ENCODE peak calls at places on chromosomes 2 and 18, in six cellular contexts. Q, X, M, S, R and O are unnamed samples.

GRCh38 chr2:89833116-89833779 is 1141.8 kb downstream of the RPIA start:
- DNase-seq in Q (no peak), X (no peak), M (no peak), S (no peak), R (no peak), O (no peak)

GRCh38 chr2:166042768-166043390 is 84.9 kb downstream of the SCN1A start:
- DNase-seq in Q (no peak), X (no peak), M (no peak), S (no peak), R (no peak), O (no peak)

GRCh38 chr18:363327-364115 is 95.7 kb upstream of the THOC1 start:
- DNase-seq in Q (no peak), X (no peak), M (no peak), S (no peak), R (no peak), O (no peak)

GRCh38 chr2:99554238-99554637 is 64.4 kb upstream of the REV1 start:
- DNase-seq in Q (no peak), X (no peak), M (no peak), S (no peak), R (peak; percentile 43), O (no peak)

GRCh38 chr2:34096552-34097171 is 497.6 kb upstream of the FAM98A start:
- DNase-seq in Q (peak; percentile 29), X (no peak), M (peak; percentile 24), S (peak; percentile 53), R (peak; percentile 10), O (no peak)

GRCh38 chr2:197993830-197994229 is 189.4 kb downstream of the PLCL1 start:
- DNase-seq in Q (no peak), X (no peak), M (no peak), S (no peak), R (no peak), O (no peak)

GRCh38 chr2:84173041-84173440 is 286.0 kb downstream of the SUCLG1 start:
- DNase-seq in Q (no peak), X (no peak), M (no peak), S (no peak), R (no peak), O (no peak)

GRCh38 chr18:9608298-9608697 is 6.1 kb downstream of the PPP4R1 start:
- DNase-seq in Q (peak; percentile 61), X (no peak), M (no peak), S (no peak), R (no peak), O (no peak)

GRCh38 chr18:79399275-79400081 is 3.7 kb downstream of the NFATC1 start:
- DNase-seq in Q (peak; percentile 25), X (no peak), M (no peak), S (no peak), R (no peak), O (no peak)

GRCh38 chr2:222180619-222181018 is 118.2 kb downstream of the PAX3 start:
- DNase-seq in Q (no peak), X (no peak), M (no peak), S (no peak), R (no peak), O (no peak)

GRCh38 chr2:99404039-99404799 is 67.0 kb downstream of the EIF5B start:
- DNase-seq in Q (no peak), X (no peak), M (no peak), S (no peak), R (no peak), O (no peak)

GRCh38 chr2:42298132-42298531 is 62.9 kb downstream of the COX7A2L start:
- DNase-seq in Q (no peak), X (no peak), M (no peak), S (no peak), R (no peak), O (no peak)

GRCh38 chr18:33578371-33579146 is 540 bp downstream of the ASXL3 start:
- DNase-seq in Q (no peak), X (peak; percentile 16), M (no peak), S (peak; percentile 1), R (no peak), O (no peak)

GRCh38 chr2:28407976-28408690 is 15.5 kb downstream of the FOSL2 start:
- DNase-seq in Q (no peak), X (no peak), M (no peak), S (peak; percentile 56), R (no peak), O (no peak)

GRCh38 chr2:28404086-28404485 is 11.4 kb downstream of the FOSL2 start:
- DNase-seq in Q (no peak), X (no peak), M (no peak), S (no peak), R (no peak), O (no peak)

GRCh38 chr2:28407131-28407975 is 14.7 kb downstream of the FOSL2 start:
- DNase-seq in Q (no peak), X (no peak), M (no peak), S (no peak), R (no peak), O (no peak)

GRCh38 chr2:28405537-28405936 is 12.9 kb downstream of the FOSL2 start:
- DNase-seq in Q (no peak), X (no peak), M (no peak), S (no peak), R (no peak), O (no peak)

DNA sequence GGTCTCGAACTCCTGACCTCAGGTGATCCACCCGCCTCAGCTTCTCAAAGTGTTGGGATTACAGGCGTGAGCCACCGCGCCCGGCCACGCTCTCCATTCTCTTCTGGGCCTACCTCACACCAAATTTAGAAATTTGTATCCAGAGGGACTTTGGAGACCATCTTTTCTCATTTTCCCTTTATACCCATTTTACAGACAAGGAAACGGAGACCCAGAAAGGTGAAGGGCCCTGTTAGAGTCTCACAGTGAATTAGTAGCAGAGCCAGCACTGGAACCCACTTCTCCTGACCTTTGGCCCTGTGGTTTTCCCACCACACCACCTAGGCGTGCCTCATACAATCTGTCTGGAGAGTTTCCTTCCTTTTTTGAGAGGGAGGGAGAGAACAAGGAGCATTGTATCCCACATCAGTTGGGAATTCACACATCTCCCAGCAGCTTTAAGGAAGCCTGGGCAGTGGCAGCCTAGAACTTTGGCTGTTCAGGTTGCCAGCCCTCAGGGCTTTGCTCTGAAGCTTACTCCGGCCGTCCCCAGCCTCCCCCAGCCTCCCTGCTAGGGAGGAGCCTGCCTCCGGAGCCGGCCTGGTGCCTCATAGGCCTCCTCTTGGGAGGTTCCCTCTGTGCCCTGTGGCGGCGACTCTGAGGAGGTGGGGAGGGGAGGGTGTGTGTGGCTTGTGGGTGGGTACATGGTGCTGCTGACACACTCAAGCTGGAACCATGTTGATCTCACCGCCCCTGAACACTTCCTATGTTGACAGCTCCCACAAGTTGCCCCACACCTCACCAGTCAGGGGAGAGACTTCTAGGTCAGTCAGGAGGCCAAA is 13.8 kb downstream of the FOSL2 start:
- DNase-seq in Q (peak; percentile 17), X (no peak), M (no peak), S (no peak), R (no peak), O (no peak)
- TF ChIP-seq POLR2AphosphoS5 in Q (no peak), X (no peak), M (no peak), S (no peak), R (no peak), O (no peak)

GRCh38 chr18:78292602-78293001 is 687.0 kb upstream of the SALL3 start:
- DNase-seq in Q (no peak), X (no peak), M (no peak), S (no peak), R (no peak), O (no peak)

GRCh38 chr18:78293516-78293915 is 686.1 kb upstream of the SALL3 start:
- DNase-seq in Q (no peak), X (no peak), M (no peak), S (no peak), R (no peak), O (no peak)

GRCh38 chr18:78295271-78295670 is 684.3 kb upstream of the SALL3 start:
- DNase-seq in Q (no peak), X (no peak), M (no peak), S (no peak), R (no peak), O (no peak)

GRCh38 chr18:78296152-78296551 is 683.5 kb upstream of the SALL3 start:
- DNase-seq in Q (no peak), X (no peak), M (no peak), S (no peak), R (no peak), O (no peak)

GRCh38 chr18:78293940-78294401 is 685.6 kb upstream of the SALL3 start:
- DNase-seq in Q (no peak), X (no peak), M (no peak), S (no peak), R (no peak), O (no peak)
- TF ChIP-seq TAF1 in Q (no peak), X (no peak), M (no peak), S (no peak), R (no peak), O (no peak)

GRCh38 chr2:168901013-168901412 is at the start of gene G6PC2:
- DNase-seq in Q (no peak), X (no peak), M (no peak), S (no peak), R (no peak), O (no peak)
- TF ChIP-seq POLR2A in Q (no peak), X (no peak), M (no peak), S (no peak), R (no peak), O (no peak)

DNA sequence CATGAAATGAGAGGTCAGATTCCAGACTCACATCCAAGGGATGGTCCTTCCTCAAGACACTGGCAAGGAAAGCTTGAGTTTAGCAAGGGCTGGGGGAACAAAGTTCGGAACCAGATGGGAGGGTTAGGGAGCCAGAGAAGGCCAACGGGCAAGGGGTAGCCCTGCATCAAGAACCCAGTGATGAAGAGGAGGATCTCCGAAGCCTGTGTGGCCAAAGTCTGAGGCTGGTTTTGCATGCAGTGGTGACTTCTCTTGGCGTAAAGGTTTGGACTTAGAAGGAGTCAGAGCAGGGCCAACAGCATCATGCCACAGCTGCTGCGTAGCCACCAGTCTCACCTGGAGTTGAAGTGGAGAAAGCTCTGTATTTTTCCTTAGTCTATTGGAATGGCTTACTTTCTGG is 123.5 kb upstream of the ALPP start:
- DNase-seq in Q (no peak), X (no peak), M (no peak), S (no peak), R (no peak), O (no peak)
- TF ChIP-seq POLR2AphosphoS5 in Q (no peak), X (no peak), M (no peak), S (no peak), R (no peak), O (no peak)

GRCh38 chr2:215579809-215580208 is 143.9 kb upstream of the FN1 start:
- DNase-seq in Q (no peak), X (no peak), M (no peak), S (peak; percentile 13), R (no peak), O (no peak)
- TF ChIP-seq TAF1 in Q (no peak), X (no peak), M (no peak), S (no peak), R (no peak), O (no peak)

DNA sequence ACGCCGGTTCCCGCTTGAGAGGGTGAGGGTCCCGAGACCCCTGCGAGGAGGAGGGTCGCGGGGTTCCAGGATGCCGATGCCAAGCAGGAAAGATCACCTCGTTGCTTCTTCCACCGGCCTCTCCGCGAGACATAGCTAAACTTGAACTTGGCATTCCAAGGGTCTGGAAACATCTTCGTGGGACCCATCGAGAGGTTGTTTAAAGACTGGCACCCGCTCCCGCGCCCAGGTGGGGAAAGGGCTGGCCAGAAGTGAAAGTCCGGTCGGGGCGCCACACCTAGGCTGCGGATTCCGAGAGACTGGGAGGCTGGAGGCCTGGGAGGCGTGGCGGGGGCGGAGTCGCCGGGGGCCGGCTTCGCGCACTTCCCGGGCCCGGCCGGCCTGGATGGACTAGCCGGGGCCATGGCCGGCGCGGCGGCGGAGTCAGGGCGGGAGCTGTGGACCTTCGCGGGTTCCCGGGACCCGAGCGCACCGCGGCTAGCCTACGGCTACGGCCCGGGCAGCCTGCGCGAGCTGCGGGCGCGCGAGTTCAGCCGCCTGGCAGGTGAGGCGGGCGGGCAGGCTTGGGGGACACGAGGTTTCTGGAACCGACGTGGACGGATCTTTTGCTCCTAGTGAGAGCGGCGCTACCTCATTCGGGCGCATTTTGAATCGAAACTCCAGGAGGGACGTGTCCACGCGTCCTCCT is at the start of gene MOCOS:
- DNase-seq in Q (peak; percentile 97), X (peak; percentile 79), M (no peak), S (peak; percentile 68), R (no peak), O (peak; percentile 69)
- TF ChIP-seq POLR2A in Q (peak; percentile 84), X (no peak), M (no peak), S (peak; percentile 86), R (no peak), O (no peak)